ENCODE peak calls at places on chromosomes 11 and 22, in six cellular contexts. E is upper lobe of left lung, T is epithelial cell of esophagus, L is endothelial cell, C is kidney, Z is body of pancreas. P is an unnamed sample.

GRCh38 chr11:88431675-88432341 is 94.3 kb upstream of the CTSC start:
- DNase-seq in E (no peak), L (no peak), Z (no peak), C (no peak), T (peak), P (no peak)

GRCh38 chr11:128621491-128622136 is 34.3 kb upstream of the ETS1 start:
- DNase-seq in C (peak), L (no peak), Z (no peak), T (peak), E (no peak), P (no peak)

GRCh38 chr22:45423524-45423923 is 10.0 kb downstream of the RIBC2 start:
- DNase-seq in L (no peak), C (peak), T (no peak), E (no peak), Z (no peak), P (peak)

GRCh38 chr11:119776031-119776636 is 47.1 kb upstream of the NECTIN1 start:
- DNase-seq in E (no peak), T (no peak), L (no peak), C (peak), Z (no peak), P (no peak)

GRCh38 chr11:36890841-36891240 is 292.8 kb upstream of the RAG2 start:
- DNase-seq in C (no peak), E (no peak), Z (no peak), T (no peak), L (no peak), P (no peak)

GRCh38 chr22:45882881-45883810 is 93.8 kb downstream of the WNT7B start:
- DNase-seq in T (no peak), Z (no peak), L (no peak), E (no peak), C (peak), P (peak)

GRCh38 chr11:13337986-13338436 is 60.4 kb downstream of the BMAL1 start:
- DNase-seq in Z (no peak), L (no peak), E (no peak), C (no peak), T (peak), P (no peak)

GRCh38 chr11:115444542-115444941 is 59.7 kb downstream of the CADM1 start:
- DNase-seq in C (no peak), E (no peak), Z (no peak), T (no peak), L (no peak), P (no peak)

GRCh38 chr22:35175392-35175791 is 81.9 kb upstream of the HMGXB4 start:
- DNase-seq in E (no peak), C (no peak), L (no peak), T (no peak), Z (no peak), P (no peak)

GRCh38 chr22:49522582-49523373 is 304.9 kb downstream of the BRD1 start:
- DNase-seq in Z (no peak), L (no peak), T (no peak), C (no peak), E (no peak), P (no peak)

GRCh38 chr22:31481129-31481528 is 8.5 kb downstream of the EIF4ENIF1 start:
- DNase-seq in C (no peak), T (no peak), E (no peak), Z (no peak), L (no peak), P (no peak)

GRCh38 chr11:12756101-12756500 is 81.9 kb downstream of the TEAD1 start:
- DNase-seq in Z (no peak), L (no peak), E (no peak), T (no peak), C (no peak), P (no peak)

GRCh38 chr11:14907411-14908213 is 15.6 kb upstream of the CYP2R1 start:
- DNase-seq in T (peak), C (peak), Z (peak), E (peak), L (peak), P (peak)

GRCh38 chr11:68012044-68012842 is 2.1 kb downstream of the ALDH3B1 start:
- DNase-seq in L (no peak), E (peak), Z (no peak), C (peak), T (no peak), P (no peak)

GRCh38 chr11:21564813-21565212 is 628.1 kb upstream of the ANO5 start:
- DNase-seq in Z (no peak), T (no peak), E (no peak), L (no peak), C (no peak), P (no peak)

GRCh38 chr11:124676386-124676785 is 2.7 kb downstream of the SPA17 start:
- DNase-seq in T (peak), L (no peak), Z (no peak), E (peak), C (no peak), P (no peak)

GRCh38 chr11:72812604-72812967 is 1.6 kb upstream of the ATG16L2 start:
- DNase-seq in L (no peak), E (no peak), T (no peak), Z (no peak), C (no peak), P (no peak)

GRCh38 chr11:65862941-65863888 is 3.0 kb downstream of the MUS81 start:
- DNase-seq in L (peak), Z (no peak), T (no peak), E (peak), C (peak), P (no peak)

GRCh38 chr11:32435947-32436750 is 810 bp upstream of the WT1 start:
- DNase-seq in L (peak), C (no peak), T (no peak), Z (no peak), E (no peak), P (no peak)

GRCh38 chr11:66953431-66953833 is 4.8 kb downstream of the PC start:
- DNase-seq in C (no peak), Z (no peak), T (no peak), L (no peak), E (no peak), P (no peak)

GRCh38 chr11:17405232-17406005 is 17.0 kb upstream of the KCNJ11 start:
- DNase-seq in C (peak), E (peak), L (no peak), T (peak), Z (peak), P (no peak)

GRCh38 chr11:115590254-115590653 is 86.0 kb upstream of the CADM1 start:
- DNase-seq in T (no peak), E (no peak), C (no peak), L (no peak), Z (no peak), P (no peak)

GRCh38 chr11:106087815-106088435 is 10.5 kb downstream of the AASDHPPT start:
- DNase-seq in C (no peak), Z (peak), E (peak), T (peak), L (peak), P (no peak)

GRCh38 chr11:126636911-126637799 is 281.7 kb downstream of the ST3GAL4 start:
- DNase-seq in Z (no peak), T (peak), L (no peak), C (no peak), E (no peak), P (no peak)

GRCh38 chr11:93689166-93689734 is 27.8 kb downstream of the CEP295 start:
- DNase-seq in Z (no peak), L (no peak), E (no peak), C (no peak), T (no peak), P (no peak)

GRCh38 chr11:1128333-1129142 is 29.2 kb upstream of the MUC5AC start:
- DNase-seq in Z (no peak), E (peak), C (peak), L (peak), T (no peak), P (peak)

GRCh38 chr11:14300661-14301304 is 58.2 kb downstream of the RRAS2 start:
- DNase-seq in E (peak), L (peak), C (no peak), T (peak), Z (peak), P (no peak)

GRCh38 chr11:120346233-120346632 is 10.0 kb downstream of the ARHGEF12 start:
- DNase-seq in L (no peak), Z (no peak), T (no peak), E (no peak), C (no peak), P (no peak)

GRCh38 chr11:46277623-46278386 is at the start of gene CREB3L1:
- DNase-seq in L (peak), Z (peak), C (peak), T (no peak), E (peak), P (no peak)

GRCh38 chr11:75225794-75226193 is 14.8 kb upstream of the TPBGL start:
- DNase-seq in C (no peak), E (no peak), Z (no peak), L (no peak), T (no peak), P (no peak)

GRCh38 chr11:110425751-110426545 is 3.8 kb upstream of the FDX1 start:
- DNase-seq in E (no peak), L (no peak), Z (no peak), T (peak), C (no peak), P (no peak)

GRCh38 chr11:1119282-1120146 is 38.2 kb upstream of the MUC5AC start:
- DNase-seq in L (no peak), E (no peak), Z (peak), T (no peak), C (peak), P (peak)

GRCh38 chr11:89437317-89437716 is 53.9 kb downstream of the NOX4 start:
- DNase-seq in L (no peak), C (no peak), E (no peak), Z (no peak), T (peak), P (no peak)

GRCh38 chr11:125167954-125168821 is 3.6 kb downstream of the PKNOX2 start:
- DNase-seq in E (no peak), C (no peak), Z (peak), L (no peak), T (no peak), P (no peak)

GRCh38 chr11:129828301-129828836 is 12.7 kb downstream of the TMEM45B start:
- DNase-seq in T (peak), Z (peak), E (peak), C (no peak), L (no peak), P (no peak)

GRCh38 chr22:19213001-19213400 is 34.5 kb upstream of the SLC25A1 start:
- DNase-seq in L (no peak), E (no peak), C (no peak), Z (no peak), T (no peak), P (no peak)

GRCh38 chr11:30317030-30317429 is 5.9 kb upstream of the ARL14EP start:
- DNase-seq in T (no peak), E (no peak), Z (no peak), C (no peak), L (no peak), P (no peak)

GRCh38 chr11:106997241-106997640 is 21.0 kb downstream of the GUCY1A2 start:
- DNase-seq in E (no peak), L (no peak), C (no peak), Z (no peak), T (no peak), P (no peak)

DNA sequence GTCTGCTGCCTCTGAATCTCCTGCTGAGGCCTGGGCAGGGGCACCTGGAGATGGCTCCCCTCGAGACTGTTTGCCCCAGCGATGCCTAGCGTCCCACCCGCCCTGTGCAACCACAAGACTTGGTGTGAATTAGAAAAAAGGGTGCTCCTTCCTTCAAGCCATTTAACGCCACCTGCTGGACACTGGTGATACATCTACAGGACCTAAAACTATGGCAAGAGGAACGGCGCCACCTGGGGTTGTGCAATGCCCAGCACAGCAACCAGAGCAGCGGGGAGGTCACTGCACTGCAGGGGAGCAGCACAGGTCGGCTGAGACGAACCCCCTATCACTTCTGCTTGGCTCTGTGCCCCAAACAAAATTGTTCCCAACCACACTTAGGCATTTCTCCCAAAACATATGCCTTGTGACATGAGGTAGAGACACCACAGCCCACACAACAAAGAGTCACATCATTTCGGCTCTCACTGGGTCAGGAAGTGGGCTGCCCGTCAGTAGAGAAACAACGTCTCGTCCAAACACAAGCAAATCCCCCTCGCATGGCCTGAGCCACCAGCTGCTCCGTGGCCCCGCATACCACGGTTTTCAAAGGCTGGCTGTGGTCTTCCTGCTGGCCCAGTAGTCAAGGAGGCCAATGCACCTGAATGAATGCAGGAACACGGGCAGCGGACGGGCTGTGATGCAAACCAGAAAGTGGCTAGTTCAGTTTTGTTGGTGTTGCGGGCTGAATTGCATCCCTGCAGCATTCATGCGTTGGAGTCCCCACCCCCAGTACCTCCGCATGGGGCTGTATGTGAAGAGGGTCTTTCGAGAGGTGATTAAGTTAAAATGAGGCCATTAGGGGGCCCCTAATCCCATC is 171.9 kb downstream of the SHANK2 start:
- DNase-seq in L (peak), Z (peak), T (peak), E (peak), C (no peak), P (no peak)
- TF ChIP-seq CTCF in L (peak), Z (peak), T (peak), E (no peak), C (peak), P (peak)

GRCh38 chr22:23760056-23760455 is 2.7 kb upstream of the C22orf15 start:
- DNase-seq in C (no peak), Z (no peak), L (no peak), E (no peak), T (no peak), P (no peak)
- TF ChIP-seq CTCF in C (no peak), Z (no peak), L (no peak), E (no peak), T (no peak), P (no peak)

GRCh38 chr11:76836613-76837291 is 24.0 kb upstream of the ACER3 start:
- DNase-seq in L (no peak), C (no peak), Z (no peak), E (no peak), T (no peak), P (no peak)

GRCh38 chr11:76839326-76839725 is 21.4 kb upstream of the ACER3 start:
- DNase-seq in T (no peak), L (no peak), Z (no peak), E (no peak), C (no peak), P (no peak)

GRCh38 chr11:76835928-76836612 is 24.6 kb upstream of the ACER3 start:
- DNase-seq in T (peak), E (peak), Z (peak), C (no peak), L (no peak), P (no peak)

GRCh38 chr11:76837696-76838421 is 22.9 kb upstream of the ACER3 start:
- DNase-seq in E (no peak), T (no peak), C (no peak), Z (no peak), L (no peak), P (no peak)

DNA sequence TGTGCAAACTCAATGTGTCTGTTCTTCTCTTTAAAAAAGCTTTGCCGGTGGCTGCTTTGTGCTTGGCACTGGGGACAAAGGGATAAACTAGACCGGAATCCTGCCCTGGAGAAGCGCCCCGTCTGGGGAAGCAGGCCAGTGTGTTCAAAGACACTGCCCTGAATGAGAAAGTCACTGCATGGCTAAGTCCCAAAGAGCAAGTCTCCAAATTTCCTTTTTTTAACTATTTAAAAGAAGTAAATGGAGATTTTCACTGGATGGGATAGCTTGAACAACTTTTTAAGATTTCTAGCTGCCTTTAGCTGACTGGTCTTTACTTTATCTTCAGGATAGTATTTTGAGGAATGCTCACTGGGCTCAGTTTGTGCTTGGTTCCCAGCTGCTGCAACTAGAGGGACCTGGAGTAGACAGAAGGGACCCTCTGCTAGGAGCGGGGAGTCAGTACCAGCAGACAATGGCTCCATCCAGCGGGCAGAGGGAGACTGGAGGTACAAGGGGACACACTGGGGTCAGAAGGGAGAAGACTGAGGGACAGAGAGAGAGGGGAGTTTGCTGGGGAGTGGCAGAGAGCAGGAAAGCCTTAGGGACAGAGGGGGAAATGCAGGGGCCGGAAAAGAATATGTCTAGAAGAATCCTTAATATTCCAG is 22.2 kb upstream of the ACER3 start:
- DNase-seq in L (peak), Z (no peak), T (no peak), E (no peak), C (no peak), P (no peak)
- TF ChIP-seq CTCF in L (no peak), Z (no peak), T (no peak), E (no peak), C (peak), P (peak)

GRCh38 chr22:41518048-41518347 is 26.3 kb downstream of the POLR3H start:
- DNase-seq in Z (no peak), L (no peak), E (no peak), C (no peak), T (no peak), P (no peak)
- TF ChIP-seq CTCF in Z (no peak), L (no peak), E (no peak), C (no peak), T (no peak), P (peak)

DNA sequence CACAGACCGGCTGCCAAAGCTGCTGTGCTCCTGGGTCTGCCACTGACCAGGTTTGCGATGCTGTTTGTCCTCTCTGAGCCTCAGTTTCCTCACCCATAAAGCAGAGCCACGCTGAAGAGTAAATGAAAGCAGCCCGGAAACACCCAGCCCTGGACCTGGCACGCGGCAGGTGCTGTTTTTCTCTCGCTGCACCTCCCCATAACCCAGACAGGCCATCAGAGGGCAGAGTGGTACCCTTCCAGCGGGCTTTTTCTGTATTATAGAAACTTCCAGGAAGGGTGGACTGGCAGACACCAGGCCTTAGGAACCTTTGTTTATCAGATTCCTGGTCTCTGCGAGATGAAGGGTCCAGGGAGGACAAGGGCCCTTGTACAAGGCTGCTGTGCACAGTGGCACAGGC is 17.9 kb upstream of the FGF19 start:
- DNase-seq in E (no peak), Z (peak), L (no peak), T (no peak), C (no peak), P (no peak)
- TF ChIP-seq CTCF in E (no peak), Z (peak), L (no peak), T (peak), C (peak), P (peak)

GRCh38 chr11:62560566-62561103 is 13.1 kb downstream of the EEF1G start:
- DNase-seq in E (peak), Z (peak), L (peak), T (peak), C (peak), P (peak)
- TF ChIP-seq CTCF in E (peak), Z (peak), L (peak), T (peak), C (peak), P (peak)